ENCODE peak calls at places on chromosome 3, in four cellular contexts. J, B, L and H are unnamed samples.

GRCh38 chr3:8867646-8868045 is 95.6 kb downstream of the RAD18 start:
- DNase-seq in B (no peak), J (no peak), L (no peak), H (no peak)

GRCh38 chr3:53375019-53375418 is 27.7 kb upstream of the DCP1A start:
- DNase-seq in J (peak), L (peak), B (peak), H (peak)

GRCh38 chr3:98185180-98185579 is 18.7 kb downstream of the OR5H15 start:
- DNase-seq in B (no peak), L (no peak), J (no peak), H (no peak)

GRCh38 chr3:190617185-190617584 is 103.3 kb downstream of the IL1RAP start:
- DNase-seq in J (no peak), B (peak), L (no peak), H (peak)

GRCh38 chr3:127485396-127486170 is 105.0 kb downstream of the TPRA1 start:
- DNase-seq in L (no peak), J (peak), B (no peak), H (no peak)

GRCh38 chr3:143152043-143152442 is 32.5 kb downstream of the CHST2 start:
- DNase-seq in L (no peak), J (no peak), B (no peak), H (no peak)

GRCh38 chr3:172354931-172355499 is 93.2 kb downstream of the GHSR start:
- DNase-seq in L (no peak), J (no peak), B (no peak), H (no peak)

GRCh38 chr3:192928016-192928415 is 10.4 kb upstream of the MB21D2 start:
- DNase-seq in B (no peak), J (no peak), L (no peak), H (no peak)

GRCh38 chr3:15440891-15441290 is 13.5 kb downstream of the EAF1 start:
- DNase-seq in L (no peak), B (peak), J (no peak), H (no peak)

GRCh38 chr3:69322110-69322509 is 63.8 kb downstream of the FRMD4B start:
- DNase-seq in L (no peak), J (no peak), B (no peak), H (no peak)

GRCh38 chr3:97823503-97824004 is 1.7 kb downstream of the CRYBG3 start:
- DNase-seq in B (no peak), L (no peak), J (no peak), H (no peak)